ENCODE peak calls at places on chromosome 4, in eight cellular contexts. Z is germinal center, Y is left ventricle myocardium inferior, Q is amniotic epithelial cell, D is iris pigment epithelial cell, I is progenitor cell of endocrine pancreas, O is T1000, E is memory B cell. W is an unnamed sample.

GRCh38 chr4:160136021-160136420 is 1033.1 kb downstream of the RAPGEF2 start:
- DNase-seq in Z (no peak), D (no peak), Y (no peak), Q (no peak), O (no peak), E (no peak), I (no peak), W (no peak)

GRCh38 chr4:19095491-19096046 is 1074.0 kb upstream of the LCORL start:
- DNase-seq in Q (no peak), D (no peak), E (no peak), Y (no peak), Z (no peak), I (no peak), O (no peak), W (no peak)

GRCh38 chr4:53653484-53654053 is 62.3 kb upstream of the LNX1 start:
- DNase-seq in D (no peak), O (no peak), E (no peak), I (peak), Q (peak), Y (no peak), Z (no peak), W (no peak)

GRCh38 chr4:123749408-123749807 is 352.8 kb downstream of the SPRY1 start:
- DNase-seq in E (no peak), Q (no peak), Y (peak), O (no peak), D (no peak), I (no peak), Z (no peak), W (peak)

GRCh38 chr4:134627386-134627785 is 425.8 kb upstream of the PABPC4L start:
- DNase-seq in I (no peak), Z (no peak), Q (no peak), E (no peak), O (no peak), D (no peak), Y (no peak), W (no peak)

GRCh38 chr4:86223472-86223871 is 136.4 kb downstream of the MAPK10 start:
- DNase-seq in I (no peak), E (no peak), D (peak), Q (peak), Y (no peak), O (no peak), Z (peak), W (no peak)

GRCh38 chr4:154390324-154390723 is 101.3 kb downstream of the DCHS2 start:
- DNase-seq in O (no peak), E (no peak), Z (no peak), I (no peak), Q (no peak), Y (no peak), D (no peak), W (no peak)

GRCh38 chr4:78092850-78093249 is 35.7 kb downstream of the FRAS1 start:
- DNase-seq in Z (no peak), E (no peak), D (no peak), O (no peak), Y (no peak), Q (no peak), I (no peak), W (no peak)

GRCh38 chr4:149785686-149786431 is 29.8 kb downstream of the IQCM start:
- DNase-seq in I (no peak), Z (no peak), O (no peak), Y (no peak), Q (no peak), D (no peak), E (no peak), W (no peak)

GRCh38 chr4:101271516-101271915 is 75.8 kb downstream of the PPP3CA start:
- DNase-seq in Y (no peak), E (no peak), D (no peak), Z (no peak), Q (peak), I (no peak), O (no peak), W (no peak)

GRCh38 chr4:75030028-75030427 is 97.1 kb downstream of the PARM1 start:
- DNase-seq in E (no peak), Y (no peak), Z (no peak), I (no peak), D (no peak), Q (no peak), O (no peak), W (no peak)

GRCh38 chr4:336099-336892 is 1.3 kb upstream of the ZNF141 start:
- DNase-seq in Z (peak), D (peak), I (peak), E (no peak), Q (peak), Y (peak), O (no peak), W (peak)

GRCh38 chr4:101857176-101857575 is 66.6 kb downstream of the BANK1 start:
- DNase-seq in O (no peak), D (no peak), E (no peak), I (no peak), Q (no peak), Z (no peak), Y (no peak), W (no peak)

GRCh38 chr4:13980317-13980716 is 352.8 kb upstream of the BOD1L1 start:
- DNase-seq in Z (no peak), O (peak), E (no peak), I (no peak), D (peak), Y (no peak), Q (peak), W (no peak)

GRCh38 chr4:89752932-89753598 is 83.9 kb downstream of the SNCA start:
- DNase-seq in Y (no peak), D (peak), I (no peak), O (peak), Q (peak), Z (no peak), E (no peak), W (no peak)

GRCh38 chr4:76277667-76278066 is 26.1 kb downstream of the FAM47E start:
- DNase-seq in Q (no peak), D (no peak), O (no peak), E (no peak), I (no peak), Y (no peak), Z (no peak), W (no peak)

GRCh38 chr4:1720163-1720983 is 750 bp downstream of the TMEM129 start:
- DNase-seq in Z (peak), O (no peak), Y (peak), D (peak), I (peak), Q (peak), E (no peak), W (peak)

GRCh38 chr4:71195932-71196331 is 142.9 kb upstream of the SLC4A4 start:
- DNase-seq in Q (peak), E (no peak), D (peak), I (no peak), O (no peak), Y (no peak), Z (no peak), W (no peak)

GRCh38 chr4:139582044-139582443 is 26.0 kb upstream of the SETD7 start:
- DNase-seq in Y (no peak), E (no peak), I (no peak), Q (peak), D (peak), O (no peak), Z (no peak), W (no peak)

GRCh38 chr4:154399259-154399974 is 92.2 kb downstream of the DCHS2 start:
- DNase-seq in D (peak), Y (no peak), Q (no peak), O (no peak), Z (no peak), I (no peak), E (no peak), W (no peak)

GRCh38 chr4:17490575-17491059 is 21.3 kb downstream of the QDPR start:
- DNase-seq in Y (no peak), O (no peak), E (no peak), I (no peak), Z (no peak), Q (no peak), D (no peak), W (no peak)

GRCh38 chr4:182145360-182145905 is 97.8 kb upstream of the TENM3 start:
- DNase-seq in O (no peak), Q (no peak), Y (no peak), E (no peak), D (peak), I (no peak), Z (no peak), W (no peak)

GRCh38 chr4:1248262-1249147 is at the start of gene CTBP1:
- DNase-seq in Z (peak), O (peak), Y (peak), D (peak), Q (peak), I (peak), E (peak), W (peak)

GRCh38 chr4:98027827-98028226 is 115.4 kb downstream of the STPG2 start:
- DNase-seq in D (peak), E (no peak), Y (no peak), O (no peak), Q (peak), Z (no peak), I (no peak), W (no peak)

GRCh38 chr4:57661707-57662106 is 551.5 kb upstream of the IGFBP7 start:
- DNase-seq in O (no peak), E (no peak), I (no peak), Y (no peak), Q (no peak), D (no peak), Z (no peak), W (no peak)

GRCh38 chr4:110675406-110675805 is 52.5 kb upstream of the PITX2 start:
- DNase-seq in Q (no peak), D (no peak), O (no peak), I (no peak), Y (no peak), E (no peak), Z (no peak), W (no peak)

GRCh38 chr4:142475663-142476062 is 370.4 kb downstream of the INPP4B start:
- DNase-seq in Y (no peak), D (peak), I (no peak), E (no peak), Q (peak), Z (no peak), O (no peak), W (no peak)

GRCh38 chr4:150447356-150447755 is 134.6 kb upstream of the MAB21L2 start:
- DNase-seq in Z (no peak), Y (no peak), O (no peak), E (no peak), D (no peak), I (no peak), Q (no peak), W (no peak)

GRCh38 chr4:54643958-54644357 is 13.8 kb upstream of the KIT start:
- DNase-seq in Z (no peak), I (no peak), Q (no peak), Y (no peak), D (no peak), E (no peak), O (no peak), W (no peak)

GRCh38 chr4:86280246-86280645 is 79.6 kb downstream of the MAPK10 start:
- DNase-seq in Q (no peak), Y (no peak), O (no peak), Z (no peak), D (no peak), I (no peak), E (no peak), W (no peak)

GRCh38 chr4:75018811-75019210 is 85.9 kb downstream of the PARM1 start:
- DNase-seq in O (no peak), Q (no peak), D (no peak), Y (no peak), I (no peak), E (no peak), Z (no peak), W (no peak)

GRCh38 chr4:85725727-85726170 is 250.8 kb downstream of the ARHGAP24 start:
- DNase-seq in I (no peak), O (no peak), D (peak), E (peak), Q (peak), Y (peak), Z (peak), W (peak)

GRCh38 chr4:119735136-119735770 is 106.6 kb upstream of the PDE5A start:
- DNase-seq in I (no peak), Q (peak), O (no peak), Z (no peak), Y (no peak), E (no peak), D (peak), W (no peak)

GRCh38 chr4:47510506-47511143 is 25.6 kb downstream of the ATP10D start:
- DNase-seq in O (no peak), I (no peak), E (peak), D (peak), Y (no peak), Z (peak), Q (peak), W (no peak)

GRCh38 chr4:151687021-151687640 is 73.7 kb downstream of the GATB start:
- DNase-seq in D (peak), Z (no peak), E (no peak), Y (no peak), I (no peak), Q (peak), O (no peak), W (no peak)

GRCh38 chr4:67770422-67770821 is 16.2 kb upstream of the GNRHR start:
- DNase-seq in I (no peak), Z (no peak), O (no peak), E (no peak), Q (no peak), Y (no peak), D (no peak), W (no peak)

W was measured in right cardiac atrium.